ENCODE peak calls at places on chromosomes 6 and 20, in eight cellular contexts. P is BJ, K is ascending aorta, S is heart right ventricle, G is brain microvascular endothelial cell, B is PC-3, V is K562, I is heart left ventricle. N is an unnamed sample. For H3K36me3, the result is how much of the 10 kb centered on the place peaks cover.

GRCh38 chr20:36541227-36542018 is at the start of gene MYL9:
- DNase-seq in B (peak), I (peak), G (peak), P (peak), S (peak), V (peak), K (peak), N (peak)

GRCh38 chr6:159254186-159254585 is 85.0 kb downstream of the FNDC1 start:
- DNase-seq in K (no peak), B (no peak), S (no peak), V (no peak), G (no peak), I (no peak), P (peak), N (no peak)

GRCh38 chr20:22353586-22353985 is 230.8 kb downstream of the FOXA2 start:
- DNase-seq in G (no peak), S (no peak), B (peak), V (no peak), K (no peak), P (no peak), I (no peak), N (no peak)

GRCh38 chr6:125102411-125102810 is 51.2 kb upstream of the TPD52L1 start:
- DNase-seq in V (no peak), P (no peak), S (no peak), K (no peak), B (no peak), I (no peak), G (no peak), N (no peak)

GRCh38 chr6:34455831-34456230 is 10.0 kb upstream of the PACSIN1 start:
- DNase-seq in G (no peak), I (no peak), S (no peak), V (no peak), B (no peak), K (no peak), P (no peak), N (no peak)

GRCh38 chr6:112021911-112022310 is 32.0 kb upstream of the CCN6 start:
- DNase-seq in P (no peak), I (no peak), V (no peak), G (no peak), B (no peak), K (no peak), S (no peak), N (no peak)

GRCh38 chr6:41497573-41497972 is 48.6 kb upstream of the FOXP4 start:
- DNase-seq in B (no peak), G (no peak), I (no peak), P (no peak), K (no peak), S (no peak), V (no peak), N (no peak)

GRCh38 chr20:37357481-37358365 is 11.8 kb downstream of the SRC start:
- DNase-seq in V (no peak), S (no peak), I (no peak), P (no peak), K (peak), B (no peak), G (no peak), N (no peak)

GRCh38 chr20:59044796-59045195 is 2.2 kb upstream of the PRELID3B start:
- DNase-seq in K (no peak), G (no peak), V (no peak), P (no peak), S (no peak), B (peak), I (no peak), N (no peak)

GRCh38 chr20:30921286-30922071 is 336.0 kb upstream of the DEFB115 start:
- DNase-seq in V (no peak), G (no peak), I (no peak), S (no peak), K (no peak), P (no peak), B (no peak), N (no peak)

GRCh38 chr6:51105357-51105756 is 286.7 kb downstream of the TFAP2B start:
- DNase-seq in S (no peak), I (no peak), V (peak), B (peak), P (no peak), K (no peak), G (no peak), N (no peak)

GRCh38 chr6:139990865-139991264 is 616.4 kb upstream of the CITED2 start:
- DNase-seq in K (peak), P (no peak), S (no peak), V (no peak), I (no peak), B (no peak), G (peak), N (no peak)

GRCh38 chr6:115667478-115667996 is 393.2 kb downstream of the FRK start:
- DNase-seq in G (no peak), B (no peak), I (no peak), V (no peak), P (no peak), K (no peak), S (no peak), N (no peak)

GRCh38 chr6:71107935-71108420 is 151.1 kb upstream of the B3GAT2 start:
- DNase-seq in P (peak), B (no peak), I (peak), S (peak), K (no peak), V (no peak), G (peak), N (no peak)

GRCh38 chr6:116087437-116088027 is 13.1 kb upstream of the NT5DC1 start:
- DNase-seq in B (peak), G (peak), P (peak), I (no peak), K (no peak), S (no peak), V (no peak), N (no peak)

GRCh38 chr6:46437671-46438221 is 53.5 kb downstream of the RCAN2 start:
- DNase-seq in G (no peak), K (no peak), V (no peak), I (no peak), S (peak), P (peak), B (no peak), N (no peak)

GRCh38 chr6:167985205-167985604 is 12.3 kb upstream of the KIF25 start:
- DNase-seq in B (no peak), I (no peak), G (no peak), V (no peak), P (no peak), K (no peak), S (no peak), N (no peak)

GRCh38 chr6:167987396-167987795 is 10.1 kb upstream of the KIF25 start:
- DNase-seq in B (no peak), I (no peak), V (no peak), S (no peak), G (no peak), P (no peak), K (no peak), N (no peak)

GRCh38 chr6:167987811-167988495 is 9.5 kb upstream of the KIF25 start:
- DNase-seq in B (no peak), G (no peak), V (no peak), S (no peak), K (no peak), P (no peak), I (no peak), N (no peak)

GRCh38 chr6:167984144-167984719 is 13.2 kb upstream of the KIF25 start:
- DNase-seq in I (no peak), P (no peak), G (no peak), B (no peak), V (no peak), K (no peak), S (no peak), N (no peak)

DNA sequence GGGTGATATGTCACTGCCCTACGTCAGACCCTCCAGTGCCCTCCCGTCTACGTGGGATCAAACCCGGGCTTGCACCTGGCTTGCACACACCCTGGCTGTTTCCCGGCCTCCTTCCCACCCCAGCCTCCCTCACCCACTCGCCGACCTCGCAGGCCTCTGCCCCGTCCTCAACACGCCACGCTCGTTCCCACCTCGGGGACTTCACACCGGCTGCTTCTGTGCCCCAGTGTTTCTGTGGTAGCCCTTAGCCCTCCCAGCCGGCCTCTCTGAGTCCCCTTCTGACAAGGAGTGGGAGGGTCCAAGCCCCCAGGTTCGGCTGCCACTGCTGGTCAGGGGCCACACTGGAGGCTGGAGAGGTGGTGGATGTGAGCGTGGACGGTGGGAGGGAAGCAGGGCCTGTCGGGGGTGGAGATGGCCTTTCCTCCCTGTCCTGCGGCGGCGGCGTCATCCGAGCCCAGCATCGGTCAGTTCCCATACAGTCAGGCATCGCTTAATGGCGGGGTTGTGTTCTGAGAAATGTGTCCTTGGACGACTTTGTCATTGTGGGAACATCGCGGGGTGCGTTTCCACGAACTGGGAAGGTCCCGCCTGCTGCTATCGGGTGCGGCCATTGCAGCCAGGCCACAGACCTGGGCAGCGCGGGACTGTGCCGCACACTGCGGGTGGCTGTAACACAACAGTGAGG is 11.4 kb upstream of the KIF25 start:
- DNase-seq in S (no peak), V (no peak), G (no peak), B (no peak), K (no peak), P (no peak), I (no peak), N (no peak)
- TF ChIP-seq CTCF in S (no peak), V (no peak), G (no peak), B (no peak), K (no peak), P (no peak), I (no peak), N (no peak)

GRCh38 chr6:11232177-11232967 is at the start of gene NEDD9:
- DNase-seq in V (peak), I (peak), S (peak), G (peak), P (peak), K (peak), B (peak), N (peak)

GRCh38 chr6:11231108-11231463 is 1.4 kb downstream of the NEDD9 start:
- DNase-seq in B (no peak), G (no peak), K (no peak), V (no peak), I (no peak), S (no peak), P (no peak), N (no peak)

GRCh38 chr6:11229267-11230043 is 3.0 kb downstream of the NEDD9 start:
- DNase-seq in S (no peak), P (no peak), V (no peak), G (no peak), B (peak), I (no peak), K (no peak), N (no peak)

GRCh38 chr6:11231564-11232176 is 798 bp downstream of the NEDD9 start:
- DNase-seq in K (no peak), S (no peak), I (peak), P (no peak), V (no peak), G (no peak), B (peak), N (no peak)

GRCh38 chr6:11230158-11231107 is 2.0 kb downstream of the NEDD9 start:
- DNase-seq in V (no peak), I (no peak), S (no peak), K (no peak), B (no peak), G (no peak), P (no peak), N (no peak)
- H3K36me3 ChIP-seq in V (under half), I (under half), S (under half), K (under half), B (under half), G (under half), P (under half), N (under half)

GRCh38 chr6:31768717-31769257 is 6.3 kb downstream of the SAPCD1 start:
- DNase-seq in B (no peak), P (no peak), V (no peak), I (no peak), K (no peak), G (no peak), S (no peak), N (no peak)
- TF ChIP-seq CTCF in B (no peak), P (no peak), V (no peak), I (no peak), K (no peak), G (no peak), S (no peak), N (no peak)

GRCh38 chr20:34281177-34281576 is 22.0 kb downstream of the AHCY start:
- DNase-seq in I (no peak), K (no peak), S (no peak), G (no peak), V (no peak), P (no peak), B (no peak), N (no peak)
- H3K36me3 ChIP-seq in I (half or more), K (under half), S (under half), G (half or more), V (half or more), P (under half), B (half or more), N (under half)

GRCh38 chr6:25787469-25787868 is 32.9 kb downstream of the SLC17A4 start:
- DNase-seq in B (no peak), S (no peak), K (no peak), V (no peak), P (no peak), G (no peak), I (no peak), N (no peak)

GRCh38 chr6:25789475-25789874 is 34.9 kb downstream of the SLC17A4 start:
- DNase-seq in S (no peak), I (no peak), K (no peak), V (no peak), P (no peak), G (no peak), B (no peak), N (no peak)

GRCh38 chr6:25793970-25794369 is 37.9 kb downstream of the SLC17A1 start:
- DNase-seq in B (no peak), S (no peak), G (no peak), P (no peak), I (no peak), K (no peak), V (no peak), N (no peak)

GRCh38 chr6:25792016-25792415 is 37.5 kb downstream of the SLC17A4 start:
- DNase-seq in K (no peak), V (no peak), B (no peak), S (no peak), I (no peak), P (no peak), G (no peak), N (no peak)

GRCh38 chr6:25788305-25788922 is 33.9 kb downstream of the SLC17A4 start:
- DNase-seq in P (peak), G (peak), K (no peak), V (peak), B (peak), S (peak), I (no peak), N (peak)
- TF ChIP-seq CTCF in P (peak), G (peak), K (peak), V (peak), B (peak), S (no peak), I (peak), N (peak)

DNA sequence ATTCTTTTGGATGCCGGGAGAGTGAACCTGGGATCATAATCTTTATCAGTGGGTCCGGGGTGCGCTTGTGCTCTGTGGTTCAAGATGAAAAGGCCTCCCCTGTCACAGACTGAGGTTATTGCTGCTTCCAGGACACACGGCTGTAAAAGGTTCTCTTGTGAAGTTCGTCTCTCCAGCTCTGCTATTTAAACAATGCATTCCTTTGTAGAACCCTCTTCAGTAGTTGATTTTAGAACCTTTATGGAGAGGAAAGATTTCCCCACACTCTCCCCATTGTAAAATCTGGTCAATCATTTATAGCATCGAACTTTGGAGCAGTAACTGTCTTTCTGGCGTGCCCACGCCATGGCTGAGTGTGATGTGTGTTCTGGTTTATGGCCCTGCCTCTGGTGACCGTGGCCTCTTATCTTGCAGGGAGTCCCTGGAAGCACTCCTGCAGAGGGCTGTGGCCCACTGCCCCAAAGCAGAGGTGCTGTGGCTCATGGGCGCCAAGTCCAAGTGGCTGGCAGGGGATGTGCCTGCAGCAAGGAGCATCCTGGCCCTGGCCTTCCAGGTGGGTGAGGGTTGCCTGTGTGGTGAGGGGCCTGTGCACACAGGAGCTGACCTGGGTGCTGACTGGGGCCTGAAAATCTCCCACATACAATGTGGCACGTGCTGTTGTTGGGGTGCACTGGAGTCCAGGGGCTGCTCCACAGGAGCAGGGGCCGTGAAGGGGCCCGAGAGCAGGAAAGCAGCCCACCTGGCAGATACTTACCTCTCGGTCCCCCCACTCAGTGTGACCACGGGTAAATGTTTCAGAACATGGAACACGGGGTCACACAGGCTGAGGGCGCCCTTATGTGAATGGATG is 11.6 kb upstream of the C20orf204 start:
- DNase-seq in V (no peak), S (no peak), I (no peak), B (no peak), P (no peak), K (no peak), G (no peak), N (no peak)
- H3K36me3 ChIP-seq in V (half or more), S (under half), I (half or more), B (half or more), P (half or more), K (half or more), G (half or more), N (half or more)

DNA sequence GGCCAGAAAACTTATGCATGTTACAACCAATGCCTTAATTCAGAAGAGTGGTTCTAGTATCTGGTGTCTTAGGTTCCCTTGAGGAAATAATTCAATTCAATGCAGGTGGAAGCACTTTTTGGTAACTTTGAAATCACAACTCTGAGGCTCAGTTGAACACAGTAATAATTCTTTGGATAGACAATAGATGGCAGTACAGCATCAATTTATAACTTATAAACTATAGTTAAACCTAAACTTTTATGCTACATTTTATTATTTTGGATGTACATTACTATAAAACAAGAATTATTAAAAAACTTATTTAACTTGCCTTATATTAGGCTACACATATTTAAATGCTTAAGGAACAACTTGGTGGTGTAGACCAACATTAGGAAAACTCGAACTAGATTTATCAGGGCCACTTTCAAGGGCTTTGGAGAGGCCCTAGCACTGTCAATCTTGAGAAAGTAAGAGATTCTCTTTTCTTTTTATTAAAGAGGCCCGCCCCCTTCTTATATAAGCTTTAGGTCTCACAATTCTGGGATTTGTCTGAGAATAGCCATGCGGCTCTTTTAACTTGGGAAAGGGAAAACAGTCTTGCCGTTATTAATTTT is 85.9 kb downstream of the CRYBG1 start:
- DNase-seq in I (no peak), S (no peak), K (no peak), B (peak), P (no peak), G (no peak), V (no peak), N (no peak)
- TF ChIP-seq CTCF in I (peak), S (peak), K (no peak), B (peak), P (peak), G (peak), V (peak), N (peak)

GRCh38 chr20:47648943-47649342 is 136.3 kb downstream of the SULF2 start:
- DNase-seq in B (no peak), V (no peak), I (no peak), P (no peak), S (no peak), K (no peak), G (no peak), N (no peak)
- H3K36me3 ChIP-seq in B (under half), V (half or more), I (half or more), P (under half), S (under half), K (half or more), G (half or more), N (under half)

DNA sequence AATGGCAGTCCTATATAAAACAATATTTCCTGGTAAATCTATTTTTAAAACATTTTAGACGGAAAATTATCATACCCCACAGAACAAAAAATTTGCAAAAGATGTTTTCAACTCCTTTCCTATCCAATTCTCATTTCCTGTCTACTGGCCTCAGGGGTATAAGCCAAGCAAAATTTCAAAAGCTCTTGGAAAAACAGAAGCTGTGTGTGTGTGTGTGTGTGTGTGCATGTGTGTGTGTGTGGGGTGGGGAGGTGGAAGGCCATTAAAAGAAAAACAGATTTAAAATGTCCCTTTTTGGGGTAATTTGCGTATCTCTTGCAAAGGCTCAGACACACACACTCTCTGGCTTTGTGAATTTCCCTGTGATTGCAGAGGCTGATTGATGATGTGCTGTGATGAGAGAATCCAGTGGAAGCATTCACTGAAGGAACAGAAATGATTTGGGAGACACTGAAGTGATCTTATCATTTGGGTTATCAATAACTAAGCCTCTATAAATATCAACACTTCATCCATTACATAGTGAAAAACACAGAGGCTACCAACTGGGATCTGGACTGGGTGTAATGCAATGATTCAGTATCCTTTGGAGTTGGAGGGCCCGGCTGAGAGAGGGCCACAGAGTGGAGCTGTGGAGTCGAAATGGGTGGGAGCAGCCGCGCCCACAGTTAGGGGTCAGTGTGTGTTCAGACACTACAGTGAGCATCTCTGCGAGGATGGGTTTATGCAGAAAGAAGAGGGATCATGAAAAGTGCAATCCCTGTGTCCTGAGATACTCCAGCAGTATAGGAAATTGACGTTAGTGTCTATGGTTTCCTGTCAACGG is 106.8 kb upstream of the PREP start:
- DNase-seq in G (peak), P (no peak), S (peak), V (peak), I (peak), K (no peak), B (no peak), N (no peak)
- TF ChIP-seq CTCF in G (peak), P (peak), S (peak), V (peak), I (peak), K (no peak), B (peak), N (no peak)

GRCh38 chr6:4187480-4187879 is 52.1 kb upstream of the ECI2 start:
- DNase-seq in G (no peak), S (no peak), I (no peak), K (no peak), P (no peak), B (no peak), V (no peak), N (no peak)
- H3K36me3 ChIP-seq in G (under half), S (under half), I (under half), K (under half), P (under half), B (under half), V (under half), N (under half)

N was measured in thoracic aorta.